ENCODE peak calls at places on chromosomes 1 and 21, in ten cellular contexts. S is uterus; N is aorta; T is bronchial epithelial cell; J is dorsolateral prefrontal cortex; O is NCI-H1417; H is NCI-H1105; G is kidney glomerular epithelial cell; L is HEK293T; F is activated CD8-positive, alpha-beta T cell treated with anti-CD3 and anti-CD28 coated beads for 36 hours. Y is an unnamed sample.

GRCh38 chr1:36609241-36610027 is 126.7 kb upstream of the CSF3R start:
- DNase-seq in H (peak), J (peak), L (peak), G (peak), O (peak), S (no peak), T (peak), N (no peak), F (peak), Y (peak)

GRCh38 chr1:85048296-85049064 is at the start of gene MCOLN3:
- DNase-seq in J (no peak), T (peak), N (peak), L (peak), G (peak), F (peak), O (peak), S (peak), H (peak), Y (peak)

GRCh38 chr1:153599847-153600246 is 13.1 kb downstream of the S100A16 start:
- DNase-seq in J (no peak), L (no peak), S (no peak), F (no peak), T (no peak), H (no peak), G (no peak), N (no peak), O (no peak), Y (no peak)

GRCh38 chr1:154198756-154199562 is 7.1 kb upstream of the TPM3 start:
- DNase-seq in O (peak), T (peak), F (peak), L (peak), S (no peak), G (peak), J (no peak), H (peak), N (no peak), Y (peak)

GRCh38 chr1:80217377-80217986 is 1211.0 kb upstream of the ADGRL4 start:
- DNase-seq in F (no peak), J (no peak), N (no peak), H (peak), O (peak), G (peak), S (no peak), T (peak), L (peak), Y (peak)

GRCh38 chr1:143699731-143700130 is 272.1 kb downstream of the FAM72C start:
- DNase-seq in L (no peak), G (no peak), F (no peak), T (no peak), H (no peak), O (no peak), J (no peak), N (no peak), S (no peak), Y (no peak)

GRCh38 chr1:220551718-220552117 is 23.8 kb downstream of the MARK1 start:
- DNase-seq in O (no peak), S (no peak), H (no peak), G (no peak), L (no peak), N (no peak), T (no peak), F (no peak), J (no peak), Y (no peak)

GRCh38 chr21:40049959-40050290 is 182.7 kb downstream of the PCP4 start:
- DNase-seq in S (no peak), N (no peak), T (no peak), O (peak), J (no peak), G (no peak), L (no peak), H (no peak), F (no peak), Y (no peak)

GRCh38 chr1:33719771-33720670 is 143.9 kb upstream of the HMGB4 start:
- DNase-seq in H (no peak), S (no peak), N (no peak), T (no peak), G (no peak), L (no peak), F (no peak), J (no peak), O (no peak), Y (no peak)

GRCh38 chr1:245316791-245317190 is 162.0 kb downstream of the KIF26B start:
- DNase-seq in J (no peak), T (no peak), O (no peak), H (no peak), L (no peak), S (no peak), N (no peak), G (no peak), F (no peak), Y (no peak)

GRCh38 chr21:42534361-42534900 is 20.8 kb downstream of the SLC37A1 start:
- DNase-seq in S (no peak), F (no peak), N (peak), T (no peak), O (peak), G (no peak), J (no peak), H (no peak), L (no peak), Y (no peak)

GRCh38 chr1:157319567-157319966 is 181.4 kb upstream of the ETV3 start:
- DNase-seq in H (no peak), G (no peak), J (no peak), O (no peak), N (no peak), S (no peak), L (no peak), T (no peak), F (no peak), Y (no peak)

GRCh38 chr1:6317101-6317760 is 56.3 kb upstream of the GPR153 start:
- DNase-seq in O (no peak), S (no peak), F (no peak), L (no peak), N (no peak), T (peak), J (no peak), G (no peak), H (no peak), Y (no peak)

GRCh38 chr1:156126043-156126700 is 11.7 kb downstream of the LMNA start:
- DNase-seq in S (peak), O (peak), L (no peak), J (peak), H (no peak), F (peak), N (peak), G (peak), T (peak), Y (peak)

GRCh38 chr1:5813480-5813879 is 178.7 kb downstream of the NPHP4 start:
- DNase-seq in H (no peak), L (no peak), T (no peak), J (no peak), O (no peak), N (no peak), F (no peak), S (no peak), G (no peak), Y (no peak)

GRCh38 chr1:150150511-150151021 is 850 bp downstream of the PLEKHO1 start:
- DNase-seq in S (peak), F (peak), G (no peak), L (peak), H (peak), T (no peak), N (peak), J (no peak), O (peak), Y (no peak)

GRCh38 chr1:7893529-7894180 is 40.8 kb upstream of the UTS2 start:
- DNase-seq in N (peak), H (no peak), S (no peak), L (no peak), G (no peak), J (no peak), F (no peak), T (peak), O (no peak), Y (peak)

GRCh38 chr1:33036051-33036525 is 595 bp downstream of the AK2 start:
- DNase-seq in S (no peak), O (peak), F (peak), H (no peak), L (peak), T (peak), G (peak), J (no peak), N (no peak), Y (peak)

GRCh38 chr1:209585672-209586071 is 2.2 kb downstream of the CAMK1G start:
- DNase-seq in N (peak), H (peak), O (peak), F (peak), L (peak), S (peak), J (peak), G (peak), T (no peak), Y (no peak)

GRCh38 chr1:176691251-176692228 is 228.6 kb downstream of the PAPPA2 start:
- DNase-seq in L (peak), F (peak), J (no peak), N (no peak), G (peak), T (peak), S (no peak), O (peak), H (peak), Y (peak)

GRCh38 chr1:25889470-25889869 is 14.0 kb upstream of the PAQR7 start:
- DNase-seq in H (no peak), T (no peak), F (no peak), S (no peak), N (no peak), O (peak), L (peak), J (no peak), G (no peak), Y (no peak)

Y was measured in MCF 10A.